ENCODE peak calls at places on chromosomes 4 and X, in nine cellular contexts. B is transverse colon; P is endodermal cell; L is heart left ventricle; N is ovary; G is aorta; Y is mesendoderm; D is heart right ventricle; J is CD4-positive, alpha-beta memory T cell. V is an unnamed sample.

GRCh38 chr4:118821590-118822293 is 14.2 kb downstream of the SEC24D start:
- DNase-seq in B (no peak), P (no peak), L (no peak), N (no peak), G (no peak), Y (no peak), D (no peak), J (no peak), V (no peak)

GRCh38 chr4:111943796-111944203 is 201.5 kb upstream of the FAM241A start:
- DNase-seq in B (peak; percentile 61), P (peak; percentile 86), L (no peak), N (no peak), G (no peak), Y (peak; percentile 81), D (no peak), J (no peak), V (peak; percentile 72)

GRCh38 chr4:114600066-114600552 is 1.5 kb downstream of the UGT8 start:
- DNase-seq in B (no peak), P (no peak), L (no peak), N (no peak), G (no peak), Y (no peak), D (no peak), J (no peak), V (no peak)

GRCh38 chr4:122328893-122329292 is 49.9 kb upstream of the ADAD1 start:
- DNase-seq in B (no peak), P (no peak), L (no peak), N (no peak), G (no peak), Y (no peak), D (no peak), J (no peak), V (no peak)

GRCh38 chr4:8846864-8847263 is 24.8 kb downstream of the HMX1 start:
- DNase-seq in B (no peak), P (peak; percentile 22), L (no peak), N (no peak), G (no peak), Y (no peak), D (no peak), J (no peak), V (peak; percentile 9)

GRCh38 chr4:154024097-154024496 is 235.2 kb upstream of the SFRP2 start:
- DNase-seq in B (no peak), P (peak; percentile 63), L (no peak), N (no peak), G (no peak), Y (peak; percentile 48), D (no peak), J (no peak), V (no peak)

GRCh38 chr4:85734446-85734845 is 259.5 kb downstream of the ARHGAP24 start:
- DNase-seq in B (no peak), P (no peak), L (no peak), N (no peak), G (no peak), Y (no peak), D (no peak), J (no peak), V (no peak)

GRCh38 chr4:17846256-17846655 is 35.5 kb downstream of the NCAPG start:
- DNase-seq in B (no peak), P (no peak), L (no peak), N (no peak), G (no peak), Y (no peak), D (no peak), J (no peak), V (no peak)

GRCh38 chr4:10031663-10032590 is 10.6 kb upstream of the SLC2A9 start:
- DNase-seq in B (no peak), P (peak; percentile 59), L (peak; percentile 49), N (no peak), G (no peak), Y (peak; percentile 55), D (peak; percentile 54), J (no peak), V (no peak)

GRCh38 chrX:19094654-19095053 is 27.6 kb downstream of the ADGRG2 start:
- DNase-seq in B (no peak), P (no peak), L (peak; percentile 12), N (no peak), G (peak; percentile 49), Y (no peak), D (peak; percentile 6), J (no peak), V (no peak)

GRCh38 chr4:141352775-141353544 is 132.3 kb downstream of the ZNF330 start:
- DNase-seq in B (no peak), P (peak; percentile 44), L (no peak), N (no peak), G (no peak), Y (peak; percentile 87), D (no peak), J (no peak), V (no peak)

GRCh38 chr4:89299153-89299789 is 8.3 kb downstream of the GPRIN3 start:
- DNase-seq in B (no peak), P (no peak), L (no peak), N (no peak), G (no peak), Y (no peak), D (no peak), J (peak; percentile 48), V (no peak)

GRCh38 chr4:85512446-85513205 is 37.7 kb downstream of the ARHGAP24 start:
- DNase-seq in B (no peak), P (no peak), L (no peak), N (no peak), G (no peak), Y (no peak), D (no peak), J (no peak), V (no peak)

GRCh38 chrX:64093761-64094160 is 111.7 kb downstream of the AMER1 start:
- DNase-seq in B (no peak), P (peak; percentile 63), L (no peak), N (no peak), G (no peak), Y (peak; percentile 86), D (no peak), J (no peak), V (no peak)

GRCh38 chr4:156888762-156889161 is 82.8 kb downstream of the PDGFC start:
- DNase-seq in B (no peak), P (no peak), L (no peak), N (no peak), G (no peak), Y (no peak), D (no peak), J (no peak), V (no peak)

GRCh38 chr4:41507292-41507933 is 30.5 kb upstream of the LIMCH1 start:
- DNase-seq in B (no peak), P (no peak), L (no peak), N (no peak), G (no peak), Y (peak; percentile 55), D (no peak), J (no peak), V (no peak)

GRCh38 chr4:123524958-123525628 is 128.5 kb downstream of the SPRY1 start:
- DNase-seq in B (no peak), P (no peak), L (no peak), N (no peak), G (no peak), Y (no peak), D (no peak), J (no peak), V (no peak)

GRCh38 chr4:126592088-126592487 is 1040.7 kb upstream of the INTU start:
- DNase-seq in B (no peak), P (no peak), L (no peak), N (no peak), G (no peak), Y (peak; percentile 21), D (no peak), J (no peak), V (no peak)

DNA sequence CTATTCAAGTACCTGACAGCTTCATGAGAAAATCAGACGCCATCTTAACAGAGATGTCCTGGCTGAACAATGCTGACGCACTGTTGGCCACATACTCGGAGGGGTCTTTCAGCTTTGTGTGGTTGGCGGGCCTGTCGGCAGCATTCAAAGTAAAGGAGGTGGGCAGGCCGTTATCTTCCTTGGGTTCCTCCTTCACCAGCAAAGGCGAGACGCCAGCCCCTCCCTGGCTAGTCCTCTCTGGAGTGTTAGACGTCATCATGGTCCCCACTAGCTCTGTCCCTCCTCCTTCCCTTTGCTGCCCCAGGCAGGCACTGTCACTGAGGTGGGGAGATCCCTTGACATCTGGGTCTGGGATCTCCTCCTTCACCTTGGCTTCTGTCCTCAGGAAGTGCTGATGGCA is 53.0 kb downstream of the ZNF827 start:
- DNase-seq in B (no peak), P (no peak), L (no peak), N (no peak), G (no peak), Y (no peak), D (no peak), J (no peak), V (no peak)
- H3K4me1 ChIP-seq in B (peaks cover 3% of the 10 kb centered on the region), P (no peaks in the 10 kb centered on the region), L (peaks cover 7% of the 10 kb centered on the region), N (peaks cover 16% of the 10 kb centered on the region), G (peaks cover 5% of the 10 kb centered on the region), Y (peaks cover 4% of the 10 kb centered on the region), D (peaks cover 18% of the 10 kb centered on the region), J (no peaks in the 10 kb centered on the region), V (no peaks in the 10 kb centered on the region)

DNA sequence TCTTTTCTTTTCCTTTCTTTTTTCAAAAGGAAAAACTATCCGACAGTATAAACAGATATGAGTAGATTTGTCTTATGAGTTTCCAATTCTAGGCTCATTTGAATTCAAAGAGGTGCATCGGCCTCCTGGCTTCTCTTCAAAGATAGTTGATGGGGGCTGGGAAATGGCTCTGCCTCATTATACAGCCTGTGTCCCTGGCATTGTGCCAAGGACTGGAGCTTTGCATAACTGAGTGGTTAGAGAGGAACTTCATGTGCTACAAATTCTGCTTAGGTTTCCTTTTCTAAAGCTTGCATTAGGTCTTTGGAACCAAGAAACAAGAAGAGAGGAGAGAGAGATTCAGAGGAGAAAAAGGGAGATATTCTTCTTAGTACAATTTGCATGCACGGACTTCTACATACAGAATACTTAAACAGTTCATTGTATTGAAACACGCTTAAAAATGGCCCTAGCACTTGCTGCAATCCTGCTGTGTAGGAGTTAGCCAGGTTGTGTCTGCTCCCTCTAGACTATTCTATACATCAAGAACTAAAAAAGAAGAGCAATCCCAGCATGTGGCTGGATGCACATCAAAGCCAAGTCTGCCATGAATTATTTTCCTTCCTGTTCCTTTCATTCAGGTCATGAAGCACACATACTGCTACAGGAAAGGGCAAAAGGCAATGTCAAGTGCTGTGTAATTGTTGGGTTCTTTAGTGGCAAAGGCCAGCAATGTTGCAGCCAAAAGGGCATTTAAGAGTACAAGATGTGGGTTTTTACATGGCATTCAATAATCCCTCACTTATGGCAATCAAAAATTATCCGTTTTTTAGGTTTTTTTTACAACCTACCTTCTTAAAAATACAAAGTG is 70.9 kb downstream of the INTS12 start:
- DNase-seq in B (peak; percentile 83), P (no peak), L (peak; percentile 61), N (peak; percentile 22), G (peak; percentile 85), Y (no peak), D (peak; percentile 63), J (no peak), V (peak; percentile 58)
- H3K27ac ChIP-seq in B (peak overlapping the region; percentile 22), P (peak overlapping the region; percentile 61), L (no peak overlapping the region), N (no peak overlapping the region), G (no peak overlapping the region), Y (no peak overlapping the region), D (peak overlapping the region; percentile 35), J (no peak overlapping the region), V (no peak overlapping the region)

GRCh38 chr4:174241162-174241561 is 42.3 kb downstream of the FBXO8 start:
- DNase-seq in B (no peak), P (no peak), L (no peak), N (no peak), G (no peak), Y (no peak), D (no peak), J (no peak), V (no peak)
- H3K36me3 ChIP-seq in B (no peaks in the 10 kb centered on the region), P (peaks cover 5% of the 10 kb centered on the region), L (no peaks in the 10 kb centered on the region), N (no peaks in the 10 kb centered on the region), G (no peaks in the 10 kb centered on the region), Y (no peaks in the 10 kb centered on the region), D (no peaks in the 10 kb centered on the region), J (peaks cover 6% of the 10 kb centered on the region), V (no peaks in the 10 kb centered on the region)

GRCh38 chr4:6915041-6916005 is 5.7 kb downstream of the TBC1D14 start:
- DNase-seq in B (no peak), P (no peak), L (no peak), N (no peak), G (no peak), Y (no peak), D (no peak), J (no peak), V (no peak)
- H3K4me1 ChIP-seq in B (peaks cover 43% of the 10 kb centered on the region), P (peaks cover 2% of the 10 kb centered on the region), L (peaks cover 5% of the 10 kb centered on the region), N (peaks cover 24% of the 10 kb centered on the region), G (no peaks in the 10 kb centered on the region), Y (no peaks in the 10 kb centered on the region), D (peaks cover 95% of the 10 kb centered on the region), J (peaks cover 93% of the 10 kb centered on the region), V (peaks cover 21% of the 10 kb centered on the region)